ENCODE peak calls at places on chromosomes 3 and 15, in eight cellular contexts. Q is B cell; Y is activated CD8-positive, alpha-beta memory T cell treated with anti-CD3 and anti-CD28 coated beads, Interleukin-2, amount 50 U/mL, for 48 hours; X is H9; F is ureter; A is NCI-H1694 treated with DMSO at 0.1 percent for 48 hours; Z is BJ; B is amygdala. N is an unnamed sample.

GRCh38 chr3:136193273-136194043 is 2.7 kb downstream of the MSL2 start:
- DNase-seq in Q (no peak), Y (no peak), X (no peak), F (no peak), A (no peak), Z (no peak), B (no peak), N (no peak)

GRCh38 chr3:144875251-144875650 is 903.6 kb downstream of the DIPK2A start:
- DNase-seq in Q (no peak), Y (no peak), X (no peak), F (no peak), A (no peak), Z (peak), B (no peak), N (no peak)

GRCh38 chr3:155270485-155271342 is 22.8 kb downstream of the STRIT1 start:
- DNase-seq in Q (no peak), Y (no peak), X (peak), F (no peak), A (no peak), Z (no peak), B (no peak), N (no peak)

GRCh38 chr15:79916424-79916823 is 19.6 kb upstream of the MTHFS start:
- DNase-seq in Q (no peak), Y (no peak), X (no peak), F (no peak), A (no peak), Z (no peak), B (no peak), N (no peak)

GRCh38 chr15:94023520-94023919 is 207.8 kb upstream of the MCTP2 start:
- DNase-seq in Q (no peak), Y (no peak), X (no peak), F (no peak), A (no peak), Z (no peak), B (no peak), N (no peak)

GRCh38 chr3:182509844-182510460 is 283.4 kb upstream of the ATP11B start:
- DNase-seq in Q (no peak), Y (no peak), X (no peak), F (no peak), A (no peak), Z (no peak), B (no peak), N (no peak)

GRCh38 chr3:49775538-49775937 is 10.8 kb downstream of the IP6K1 start:
- DNase-seq in Q (no peak), Y (peak), X (no peak), F (no peak), A (no peak), Z (no peak), B (no peak), N (peak)

GRCh38 chr3:173371848-173372487 is 25.6 kb upstream of the NLGN1 start:
- DNase-seq in Q (no peak), Y (no peak), X (peak), F (no peak), A (peak), Z (no peak), B (no peak), N (no peak)

GRCh38 chr3:163138258-163138657 is 1641.7 kb downstream of the OTOL1 start:
- DNase-seq in Q (no peak), Y (no peak), X (no peak), F (no peak), A (no peak), Z (no peak), B (no peak), N (no peak)

GRCh38 chr3:51311055-51311454 is 74.0 kb upstream of the MANF start:
- DNase-seq in Q (peak), Y (no peak), X (no peak), F (no peak), A (no peak), Z (no peak), B (no peak), N (no peak)

GRCh38 chr3:12670789-12671450 is 7.0 kb upstream of the RAF1 start:
- DNase-seq in Q (no peak), Y (no peak), X (no peak), F (no peak), A (no peak), Z (no peak), B (no peak), N (peak)

GRCh38 chr3:16064660-16065414 is 109.6 kb upstream of the GALNT15 start:
- DNase-seq in Q (no peak), Y (no peak), X (no peak), F (peak), A (peak), Z (no peak), B (no peak), N (peak)

GRCh38 chr15:87609474-87609873 is 647.1 kb downstream of the NTRK3 start:
- DNase-seq in Q (no peak), Y (no peak), X (no peak), F (no peak), A (no peak), Z (peak), B (no peak), N (no peak)

GRCh38 chr3:5187920-5188418 is 462 bp downstream of the EDEM1 start:
- DNase-seq in Q (peak), Y (peak), X (peak), F (no peak), A (no peak), Z (no peak), B (no peak), N (peak)

GRCh38 chr15:69648775-69649735 is 196.4 kb downstream of the RPLP1 start:
- DNase-seq in Q (no peak), Y (no peak), X (peak), F (peak), A (no peak), Z (no peak), B (no peak), N (no peak)

GRCh38 chr3:156161172-156161571 is 40.8 kb downstream of the KCNAB1 start:
- DNase-seq in Q (no peak), Y (no peak), X (no peak), F (no peak), A (no peak), Z (no peak), B (no peak), N (no peak)

GRCh38 chr3:68620211-68620610 is 312.1 kb downstream of the TAFA4 start:
- DNase-seq in Q (no peak), Y (no peak), X (no peak), F (no peak), A (no peak), Z (no peak), B (no peak), N (no peak)

GRCh38 chr15:31375772-31376171 is 49.1 kb downstream of the KLF13 start:
- DNase-seq in Q (no peak), Y (no peak), X (no peak), F (no peak), A (no peak), Z (no peak), B (no peak), N (no peak)

GRCh38 chr15:92653836-92654524 is 1.6 kb downstream of the FAM174B start:
- DNase-seq in Q (no peak), Y (no peak), X (no peak), F (peak), A (peak), Z (no peak), B (no peak), N (peak)

GRCh38 chr15:69061414-69061842 is 46.9 kb downstream of the NOX5 start:
- DNase-seq in Q (no peak), Y (no peak), X (peak), F (no peak), A (no peak), Z (no peak), B (no peak), N (peak)

GRCh38 chr3:134299185-134299887 is 48.7 kb upstream of the RYK start:
- DNase-seq in Q (no peak), Y (no peak), X (no peak), F (no peak), A (peak), Z (no peak), B (no peak), N (no peak)

N was measured in sigmoid colon.